ENCODE peak calls at places on chromosomes 4 and X, in eight cellular contexts. U is pancreas; L is iPS DF 6.9; V is CD4-positive, alpha-beta T cell; T is SJSA1; N is neural progenitor cell; S is right cardiac atrium; H is tibial artery. Y is an unnamed sample.

GRCh38 chr4:87304659-87305277 is 17.9 kb downstream of the HSD17B13 start:
- DNase-seq in U (no peak), L (no peak), V (no peak), T (no peak), N (no peak), S (no peak), H (no peak), Y (no peak)

GRCh38 chrX:122770581-122770980 is 413.5 kb upstream of the GRIA3 start:
- DNase-seq in U (no peak), L (no peak), V (no peak), T (no peak), N (no peak), S (no peak), H (no peak), Y (no peak)

GRCh38 chrX:105461013-105461412 is 240.5 kb upstream of the TEX13A start:
- DNase-seq in U (no peak), L (no peak), V (no peak), T (peak; percentile 20), N (no peak), S (no peak), H (no peak), Y (no peak)

GRCh38 chrX:39582091-39582490 is 515.7 kb downstream of the BCOR start:
- DNase-seq in U (peak; percentile 36), L (no peak), V (no peak), T (peak; percentile 11), N (no peak), S (no peak), H (no peak), Y (no peak)

GRCh38 chr4:174633399-174633798 is 111.1 kb upstream of the HPGD start:
- DNase-seq in U (no peak), L (no peak), V (no peak), T (no peak), N (no peak), S (no peak), H (no peak), Y (no peak)

GRCh38 chr4:53987761-53988171 is 76.6 kb downstream of the CHIC2 start:
- DNase-seq in U (no peak), L (no peak), V (no peak), T (peak; percentile 19), N (no peak), S (no peak), H (no peak), Y (no peak)

GRCh38 chr4:46389301-46389761 is 597 bp downstream of the GABRA2 start:
- DNase-seq in U (no peak), L (no peak), V (no peak), T (no peak), N (peak; percentile 68), S (no peak), H (no peak), Y (no peak)

GRCh38 chr4:77157859-77158486 is 966 bp downstream of the CCNG2 start:
- DNase-seq in U (peak; percentile 81), L (peak; percentile 52), V (peak; percentile 59), T (peak; percentile 90), N (peak; percentile 97), S (peak; percentile 96), H (peak; percentile 92), Y (peak; percentile 43)

GRCh38 chr4:179858221-179858620 is 2385.0 kb upstream of the TENM3 start:
- DNase-seq in U (no peak), L (no peak), V (no peak), T (no peak), N (no peak), S (no peak), H (no peak), Y (no peak)

GRCh38 chr4:161573836-161574235 is 590.0 kb downstream of the FSTL5 start:
- DNase-seq in U (no peak), L (no peak), V (no peak), T (no peak), N (no peak), S (no peak), H (no peak), Y (no peak)

GRCh38 chr4:8509311-8509950 is 68.9 kb downstream of the TRMT44 start:
- DNase-seq in U (no peak), L (no peak), V (no peak), T (no peak), N (no peak), S (no peak), H (no peak), Y (no peak)

GRCh38 chrX:32530802-32531403 is 680.4 kb downstream of the DMD start:
- DNase-seq in U (no peak), L (peak; percentile 2), V (no peak), T (peak; percentile 2), N (peak; percentile 79), S (no peak), H (no peak), Y (no peak)

GRCh38 chr4:81491943-81492342 is 20.2 kb upstream of the RASGEF1B start:
- DNase-seq in U (no peak), L (no peak), V (no peak), T (no peak), N (no peak), S (no peak), H (no peak), Y (no peak)

GRCh38 chr4:153120235-153120634 is 84.0 kb upstream of the TRIM2 start:
- DNase-seq in U (no peak), L (no peak), V (no peak), T (no peak), N (no peak), S (no peak), H (no peak), Y (no peak)

GRCh38 chrX:31038585-31039326 is 33.1 kb downstream of the FTHL17 start:
- DNase-seq in U (no peak), L (no peak), V (no peak), T (peak; percentile 3), N (peak; percentile 49), S (peak; percentile 49), H (peak; percentile 20), Y (no peak)

GRCh38 chr4:60241886-60242285 is 958.2 kb upstream of the ADGRL3 start:
- DNase-seq in U (no peak), L (no peak), V (no peak), T (no peak), N (peak; percentile 41), S (no peak), H (no peak), Y (no peak)

DNA sequence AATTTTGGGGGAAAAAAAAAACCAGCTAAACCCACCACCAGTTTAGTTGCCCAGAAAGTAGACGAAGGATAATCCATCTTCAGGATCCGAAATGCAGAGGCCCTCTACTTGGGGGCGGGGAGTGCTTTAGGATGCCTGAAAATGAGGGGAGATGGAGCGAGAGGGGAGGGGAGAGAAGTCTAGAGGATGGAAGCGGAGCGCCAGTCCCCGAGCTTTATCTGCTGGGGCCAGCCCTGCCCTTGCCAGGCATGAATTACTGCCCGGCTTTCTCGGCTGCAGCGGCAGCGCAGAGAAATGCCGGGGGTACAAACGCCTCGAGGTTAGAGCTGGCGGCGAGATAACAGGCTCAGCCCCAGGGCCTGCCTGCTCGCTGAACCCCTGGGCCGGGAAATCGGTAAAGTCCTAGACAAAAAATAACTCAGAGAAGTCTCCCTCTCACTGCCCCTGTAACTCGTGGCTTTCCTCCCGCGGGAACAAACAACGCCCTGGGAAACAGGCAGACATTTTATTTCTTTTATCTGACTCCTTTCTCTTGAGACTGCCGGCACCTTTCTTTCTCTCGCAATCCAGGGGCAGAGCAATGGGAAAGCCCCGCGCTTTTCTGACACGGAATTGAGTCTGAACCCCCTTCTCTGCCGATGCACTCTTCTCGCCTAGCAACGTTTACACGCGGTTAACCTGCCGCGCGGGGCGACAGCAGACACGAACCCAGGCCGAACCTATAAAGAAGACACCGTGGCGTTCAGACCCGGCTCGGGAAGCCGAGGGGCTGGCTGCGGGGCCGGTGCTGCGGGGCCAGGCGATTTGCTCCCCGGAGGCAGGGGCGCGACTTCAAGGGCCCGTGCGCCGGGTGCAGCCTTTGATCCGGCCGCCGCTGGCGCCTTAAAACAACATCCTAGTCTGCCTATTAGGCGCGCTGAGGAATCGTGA is 3.1 kb upstream of the MSX1 start:
- DNase-seq in U (no peak), L (no peak), V (no peak), T (no peak), N (peak; percentile 75), S (peak; percentile 35), H (no peak), Y (no peak)
- H3K27ac ChIP-seq in U (no peak overlapping the region), L (no peak overlapping the region), V (no peak overlapping the region), T (no peak overlapping the region), N (no peak overlapping the region), S (no peak overlapping the region), H (no peak overlapping the region), Y (no peak overlapping the region)

GRCh38 chr4:15400276-15400675 is 27.6 kb upstream of the C1QTNF7 start:
- DNase-seq in U (no peak), L (no peak), V (no peak), T (no peak), N (no peak), S (no peak), H (no peak), Y (no peak)
- H3K27ac ChIP-seq in U (no peak overlapping the region), L (no peak overlapping the region), V (no peak overlapping the region), T (peak overlapping the region; percentile 67), N (no peak overlapping the region), S (no peak overlapping the region), H (peak overlapping the region; percentile 71), Y (no peak overlapping the region)

GRCh38 chr4:72592076-72592475 is 23.1 kb upstream of the ADAMTS3 start:
- DNase-seq in U (no peak), L (no peak), V (no peak), T (no peak), N (no peak), S (no peak), H (no peak), Y (no peak)

GRCh38 chr4:72587334-72587733 is 18.3 kb upstream of the ADAMTS3 start:
- DNase-seq in U (no peak), L (no peak), V (no peak), T (no peak), N (no peak), S (no peak), H (no peak), Y (no peak)

DNA sequence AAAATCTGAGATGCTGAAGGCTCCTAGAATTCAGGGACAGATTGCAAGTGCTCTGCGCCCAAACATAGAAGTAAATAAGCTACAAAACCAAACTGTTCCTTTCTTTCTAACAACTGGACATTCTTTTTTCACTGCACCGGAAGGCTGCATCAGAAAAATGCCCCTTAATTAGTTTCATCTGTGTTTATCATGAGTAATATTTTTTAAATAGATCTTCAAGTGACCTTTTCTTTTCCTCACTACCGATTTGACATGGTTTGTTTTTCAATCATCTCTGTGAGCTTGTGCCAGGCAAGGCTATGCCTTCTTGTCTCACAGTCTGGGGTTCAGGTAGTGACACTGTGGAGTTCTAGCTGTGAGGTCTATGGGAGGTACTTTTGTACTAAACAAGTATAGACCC is 22.5 kb upstream of the ADAMTS3 start:
- DNase-seq in U (no peak), L (no peak), V (no peak), T (no peak), N (no peak), S (no peak), H (no peak), Y (no peak)
- H3K27ac ChIP-seq in U (no peak overlapping the region), L (no peak overlapping the region), V (no peak overlapping the region), T (no peak overlapping the region), N (no peak overlapping the region), S (no peak overlapping the region), H (no peak overlapping the region), Y (no peak overlapping the region)

DNA sequence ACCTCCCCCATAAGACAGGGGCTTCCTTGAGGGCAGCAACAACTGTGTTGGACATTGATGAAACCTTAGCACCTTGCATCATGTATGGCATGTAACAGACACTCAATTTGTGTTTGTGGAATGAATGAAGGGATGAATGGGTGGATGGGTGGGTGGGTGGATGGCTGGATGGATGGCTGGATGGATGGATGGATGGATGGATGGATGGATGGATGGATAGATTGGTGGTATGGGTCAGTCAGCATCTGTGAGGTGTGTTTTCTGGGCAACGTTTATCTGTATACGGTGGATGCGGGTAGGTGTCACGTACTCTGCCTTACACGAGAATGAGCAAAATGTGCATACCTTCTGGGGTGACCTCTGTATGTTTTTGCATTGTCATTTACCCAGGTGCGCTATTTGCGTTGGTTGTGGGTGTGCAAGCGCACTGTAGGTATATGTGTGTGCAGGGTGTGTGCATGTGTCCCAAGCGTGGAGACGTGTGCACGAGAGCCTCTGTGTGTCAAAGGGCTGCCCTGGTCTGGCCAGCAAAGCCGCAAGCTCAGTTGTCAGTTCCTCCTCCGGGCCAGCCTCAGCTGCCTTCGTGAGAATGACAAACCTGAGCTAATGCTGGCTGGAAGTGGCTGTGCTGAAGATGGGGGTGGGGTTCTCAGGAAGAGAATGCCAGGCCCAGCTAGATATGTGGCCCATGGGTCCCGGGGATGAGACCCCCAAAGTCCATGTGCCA is 26.5 kb downstream of the ELF4 start:
- DNase-seq in U (no peak), L (no peak), V (no peak), T (no peak), N (no peak), S (no peak), H (no peak), Y (no peak)
- H3K27ac ChIP-seq in U (no peak overlapping the region), L (no peak overlapping the region), V (peak overlapping the region; percentile 76), T (no peak overlapping the region), N (no peak overlapping the region), S (no peak overlapping the region), H (no peak overlapping the region), Y (no peak overlapping the region)